ENCODE peak calls at places on chromosomes 13 and 19, in four cellular contexts. One of them, this sample, is unnamed.

GRCh38 chr13:110415669-110416068 is 108.6 kb downstream of the COL4A2 start:
- DNase-seq in K562: peak
- DNase-seq in GM12878: no peak
- DNase-seq in HepG2: peak
- DNase-seq in this sample: peak

GRCh38 chr19:1601613-1602064 is 3.6 kb downstream of the UQCR11 start:
- DNase-seq in K562: peak
- DNase-seq in GM12878: no peak
- DNase-seq in HepG2: no peak
- DNase-seq in this sample: peak

GRCh38 chr13:92719868-92720267 is 506.7 kb upstream of the GPC6 start:
- DNase-seq in K562: no peak
- DNase-seq in GM12878: no peak
- DNase-seq in HepG2: no peak
- DNase-seq in this sample: peak

GRCh38 chr13:28609936-28610335 is 49.0 kb upstream of the POMP start:
- DNase-seq in K562: no peak
- DNase-seq in GM12878: no peak
- DNase-seq in HepG2: no peak
- DNase-seq in this sample: no peak

GRCh38 chr13:79287994-79288795 is 117.9 kb downstream of the RBM26 start:
- DNase-seq in K562: no peak
- DNase-seq in GM12878: no peak
- DNase-seq in HepG2: no peak
- DNase-seq in this sample: peak

GRCh38 chr19:5166262-5166661 is 174.3 kb downstream of the PTPRS start:
- DNase-seq in K562: no peak
- DNase-seq in GM12878: no peak
- DNase-seq in HepG2: peak
- DNase-seq in this sample: no peak

GRCh38 chr19:35828694-35829301 is 16.2 kb upstream of the PRODH2 start:
- DNase-seq in K562: peak
- DNase-seq in GM12878: no peak
- DNase-seq in HepG2: peak
- DNase-seq in this sample: peak

GRCh38 chr19:1046836-1047695 is 7.2 kb downstream of the ABCA7 start:
- DNase-seq in K562: no peak
- DNase-seq in GM12878: no peak
- DNase-seq in HepG2: no peak
- DNase-seq in this sample: no peak

GRCh38 chr19:35093941-35094647 is 21.5 kb upstream of the FXYD3 start:
- DNase-seq in K562: no peak
- DNase-seq in GM12878: no peak
- DNase-seq in HepG2: no peak
- DNase-seq in this sample: no peak

GRCh38 chr13:51258612-51259358 is 36.6 kb downstream of the FAM124A start:
- DNase-seq in K562: no peak
- DNase-seq in GM12878: no peak
- DNase-seq in HepG2: no peak
- DNase-seq in this sample: no peak

GRCh38 chr13:98525452-98525851 is 51.5 kb downstream of the STK24 start:
- DNase-seq in K562: no peak
- DNase-seq in GM12878: no peak
- DNase-seq in HepG2: no peak
- DNase-seq in this sample: no peak

GRCh38 chr13:50690020-50690419 is 153.5 kb downstream of the DLEU7 start:
- DNase-seq in K562: no peak
- DNase-seq in GM12878: no peak
- DNase-seq in HepG2: no peak
- DNase-seq in this sample: no peak

GRCh38 chr19:932647-933552 is 7.1 kb downstream of the ARID3A start:
- DNase-seq in K562: no peak
- DNase-seq in GM12878: no peak
- DNase-seq in HepG2: no peak
- DNase-seq in this sample: peak

GRCh38 chr13:35478384-35479222 is 2.1 kb upstream of the MAB21L1 start:
- DNase-seq in K562: no peak
- DNase-seq in GM12878: no peak
- DNase-seq in HepG2: no peak
- DNase-seq in this sample: peak

GRCh38 chr19:18156841-18157464 is 4.0 kb downstream of the PIK3R2 start:
- DNase-seq in K562: peak
- DNase-seq in GM12878: no peak
- DNase-seq in HepG2: peak
- DNase-seq in this sample: no peak

GRCh38 chr19:41569481-41570150 is 6.3 kb upstream of the CEACAM21 start:
- DNase-seq in K562: no peak
- DNase-seq in GM12878: no peak
- DNase-seq in HepG2: no peak
- DNase-seq in this sample: peak

GRCh38 chr13:42526276-42526675 is 47.7 kb upstream of the TNFSF11 start:
- DNase-seq in K562: no peak
- DNase-seq in GM12878: no peak
- DNase-seq in HepG2: no peak
- DNase-seq in this sample: no peak

GRCh38 chr19:29942404-29943261 is 594 bp downstream of the URI1 start:
- DNase-seq in K562: peak
- DNase-seq in GM12878: no peak
- DNase-seq in HepG2: peak
- DNase-seq in this sample: peak

GRCh38 chr19:29945017-29945416 is 3.0 kb downstream of the URI1 start:
- DNase-seq in K562: no peak
- DNase-seq in GM12878: no peak
- DNase-seq in HepG2: no peak
- DNase-seq in this sample: no peak

GRCh38 chr19:29944415-29945012 is 2.5 kb downstream of the URI1 start:
- DNase-seq in K562: no peak
- DNase-seq in GM12878: no peak
- DNase-seq in HepG2: no peak
- DNase-seq in this sample: no peak

GRCh38 chr19:29941828-29942403 is at the start of gene URI1:
- DNase-seq in K562: peak
- DNase-seq in GM12878: no peak
- DNase-seq in HepG2: peak
- DNase-seq in this sample: peak

DNA sequence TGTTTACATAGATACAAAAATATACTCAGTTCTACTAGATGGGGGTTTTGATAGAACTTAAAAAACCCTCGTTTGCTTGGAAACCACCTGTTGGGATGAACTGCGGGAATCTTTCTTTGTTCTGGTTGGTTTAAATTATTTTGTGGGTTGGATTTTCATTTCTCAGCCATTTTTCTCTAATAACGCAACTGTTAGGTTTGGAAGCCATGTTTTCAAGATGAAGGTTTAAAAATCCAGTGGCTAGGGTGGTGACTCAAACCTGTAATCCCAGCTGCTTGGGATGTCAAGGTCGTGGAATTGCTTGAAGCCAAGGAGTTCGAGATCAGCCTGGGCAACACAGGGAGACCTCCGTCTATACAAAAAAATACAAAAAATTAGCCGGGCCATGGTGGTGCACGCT is 1.6 kb downstream of the URI1 start:
- DNase-seq in K562: no peak
- DNase-seq in GM12878: no peak
- DNase-seq in HepG2: no peak
- DNase-seq in this sample: no peak
- H3K4me3 ChIP-seq in K562: peak
- H3K4me3 ChIP-seq in GM12878: peak
- H3K4me3 ChIP-seq in HepG2: peak
- H3K4me3 ChIP-seq in this sample: peak

DNA sequence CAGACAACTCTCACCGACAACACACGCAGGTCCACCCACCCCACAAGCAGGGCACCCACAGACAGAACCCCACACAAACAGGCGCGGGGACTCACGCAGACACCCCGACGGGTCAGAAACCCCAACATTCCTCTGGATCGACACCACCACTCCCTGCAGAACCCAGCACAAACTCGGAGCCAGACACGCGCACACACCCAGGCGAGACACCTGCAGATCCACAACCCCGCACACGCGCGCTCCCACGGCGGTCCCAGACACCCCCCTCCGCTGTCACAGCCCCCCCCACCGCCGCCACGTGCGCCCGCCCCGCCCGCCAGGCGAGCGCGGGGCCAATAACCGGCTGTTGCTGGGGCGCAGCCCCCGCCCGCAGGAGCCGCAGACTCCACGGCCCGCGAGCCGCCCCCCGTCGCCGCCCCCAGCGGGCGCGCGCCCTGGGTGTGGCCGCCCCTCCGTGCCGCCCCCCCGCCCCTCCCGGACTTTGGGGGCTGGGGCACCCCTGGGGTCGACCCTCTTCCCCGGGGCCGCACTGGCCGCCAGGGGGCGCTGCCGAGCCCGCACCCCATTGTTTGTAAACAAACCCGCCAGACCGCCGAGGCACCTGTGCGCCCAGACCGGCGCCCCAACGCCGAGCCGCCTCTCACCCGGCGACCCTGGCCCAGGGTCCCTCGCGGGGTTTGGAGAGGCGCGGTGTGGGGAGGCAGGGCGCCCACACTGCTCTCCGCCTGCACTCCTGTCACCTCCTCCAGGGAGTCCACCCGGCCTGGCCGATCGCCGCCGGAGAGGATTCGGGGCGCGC is 678 bp downstream of the BBC3 start:
- DNase-seq in K562: peak
- DNase-seq in GM12878: no peak
- DNase-seq in HepG2: peak
- DNase-seq in this sample: peak
- H2AFZ ChIP-seq in K562: peak
- H2AFZ ChIP-seq in GM12878: peak
- H2AFZ ChIP-seq in HepG2: no peak
- H2AFZ ChIP-seq in this sample: no peak

GRCh38 chr13:76723551-76724232 is 162.5 kb downstream of the KCTD12 start:
- DNase-seq in K562: no peak
- DNase-seq in GM12878: no peak
- DNase-seq in HepG2: no peak
- DNase-seq in this sample: peak
- TF ChIP-seq JUNB in K562: no peak
- TF ChIP-seq JUNB in GM12878: no peak
- TF ChIP-seq JUNB in HepG2: no peak
- TF ChIP-seq JUNB in this sample: no peak

GRCh38 chr19:33386361-33386858 is 12.9 kb downstream of the CEBPG start:
- DNase-seq in K562: no peak
- DNase-seq in GM12878: no peak
- DNase-seq in HepG2: no peak
- DNase-seq in this sample: no peak
- H3K4me3 ChIP-seq in K562: no peak
- H3K4me3 ChIP-seq in GM12878: no peak
- H3K4me3 ChIP-seq in HepG2: no peak
- H3K4me3 ChIP-seq in this sample: no peak

DNA sequence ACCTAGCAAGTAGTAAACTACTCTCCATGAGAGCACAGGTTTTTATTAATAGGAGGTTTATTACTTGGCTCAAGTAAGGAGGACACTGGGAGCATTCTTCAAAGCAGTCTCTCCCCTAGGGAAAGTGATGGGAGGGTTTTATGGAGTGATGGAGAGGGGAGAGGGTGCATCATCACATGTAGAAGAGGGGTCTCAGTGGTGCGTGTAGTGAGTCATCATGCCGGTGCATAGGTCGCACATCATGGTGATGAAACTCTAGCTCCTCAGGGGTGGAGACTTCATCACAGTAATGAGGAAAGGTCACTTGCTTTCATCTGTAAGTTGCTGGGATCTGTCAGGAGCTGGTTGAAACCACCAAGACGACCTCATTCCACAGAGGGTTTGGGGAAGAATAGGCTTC is 210.8 kb upstream of the UBL3 start:
- DNase-seq in K562: no peak
- DNase-seq in GM12878: no peak
- DNase-seq in HepG2: no peak
- DNase-seq in this sample: no peak
- H2AFZ ChIP-seq in K562: no peak
- H2AFZ ChIP-seq in GM12878: no peak
- H2AFZ ChIP-seq in HepG2: no peak
- H2AFZ ChIP-seq in this sample: no peak

GRCh38 chr19:48247212-48247611 is 8.5 kb downstream of the CARD8 start:
- DNase-seq in K562: no peak
- DNase-seq in GM12878: no peak
- DNase-seq in HepG2: no peak
- DNase-seq in this sample: no peak

GRCh38 chr19:48249502-48250014 is 6.2 kb downstream of the CARD8 start:
- DNase-seq in K562: no peak
- DNase-seq in GM12878: peak
- DNase-seq in HepG2: no peak
- DNase-seq in this sample: no peak

GRCh38 chr19:48252625-48253024 is 3.1 kb downstream of the CARD8 start:
- DNase-seq in K562: no peak
- DNase-seq in GM12878: no peak
- DNase-seq in HepG2: no peak
- DNase-seq in this sample: no peak

GRCh38 chr19:48248081-48248833 is 7.5 kb downstream of the CARD8 start:
- DNase-seq in K562: no peak
- DNase-seq in GM12878: no peak
- DNase-seq in HepG2: no peak
- DNase-seq in this sample: no peak

GRCh38 chr19:48250290-48251025 is 5.3 kb downstream of the CARD8 start:
- DNase-seq in K562: no peak
- DNase-seq in GM12878: no peak
- DNase-seq in HepG2: no peak
- DNase-seq in this sample: no peak
- TF ChIP-seq JUNB in K562: no peak
- TF ChIP-seq JUNB in GM12878: no peak
- TF ChIP-seq JUNB in HepG2: no peak
- TF ChIP-seq JUNB in this sample: no peak

GRCh38 chr19:6599866-6600454 is 9.0 kb upstream of the CD70 start:
- DNase-seq in K562: no peak
- DNase-seq in GM12878: no peak
- DNase-seq in HepG2: no peak
- DNase-seq in this sample: no peak

GRCh38 chr19:6604906-6605305 is 14.0 kb upstream of the CD70 start:
- DNase-seq in K562: no peak
- DNase-seq in GM12878: no peak
- DNase-seq in HepG2: no peak
- DNase-seq in this sample: no peak

GRCh38 chr19:6602729-6603114 is 11.8 kb upstream of the CD70 start:
- DNase-seq in K562: no peak
- DNase-seq in GM12878: no peak
- DNase-seq in HepG2: no peak
- DNase-seq in this sample: no peak
- H3K4me3 ChIP-seq in K562: peak
- H3K4me3 ChIP-seq in GM12878: peak
- H3K4me3 ChIP-seq in HepG2: no peak
- H3K4me3 ChIP-seq in this sample: no peak

GRCh38 chr13:38993381-38993780 is 2.8 kb upstream of the STOML3 start:
- DNase-seq in K562: no peak
- DNase-seq in GM12878: no peak
- DNase-seq in HepG2: no peak
- DNase-seq in this sample: no peak
- H2AFZ ChIP-seq in K562: peak
- H2AFZ ChIP-seq in GM12878: no peak
- H2AFZ ChIP-seq in HepG2: no peak
- H2AFZ ChIP-seq in this sample: peak